ENCODE peak calls at places on chromosomes 5 and 9, in eight cellular contexts. One of them, this sample, is unnamed.

GRCh38 chr9:93577045-93577939 is 908 bp downstream of the PHF2 start:
- DNase-seq in HepG2: no peak
- DNase-seq in IMR-90: no peak
- DNase-seq in HCT116: no peak
- DNase-seq in heart left ventricle: no peak
- DNase-seq in adrenal gland: peak; percentile 46
- DNase-seq in suprapubic skin: peak; percentile 70
- DNase-seq in GM12878: no peak
- DNase-seq in this sample: peak; percentile 68

GRCh38 chr5:1330146-1330846 is 14.6 kb downstream of the CLPTM1L start:
- DNase-seq in HepG2: no peak
- DNase-seq in IMR-90: no peak
- DNase-seq in HCT116: no peak
- DNase-seq in heart left ventricle: no peak
- DNase-seq in adrenal gland: no peak
- DNase-seq in suprapubic skin: peak; percentile 83
- DNase-seq in GM12878: no peak
- DNase-seq in this sample: no peak

GRCh38 chr9:98096091-98096490 is 22.9 kb downstream of the TRIM14 start:
- DNase-seq in HepG2: no peak
- DNase-seq in IMR-90: no peak
- DNase-seq in HCT116: no peak
- DNase-seq in heart left ventricle: no peak
- DNase-seq in adrenal gland: no peak
- DNase-seq in suprapubic skin: peak; percentile 48
- DNase-seq in GM12878: no peak
- DNase-seq in this sample: no peak

GRCh38 chr5:103098993-103099392 is 20.9 kb downstream of the GIN1 start:
- DNase-seq in HepG2: peak; percentile 12
- DNase-seq in IMR-90: no peak
- DNase-seq in HCT116: no peak
- DNase-seq in heart left ventricle: no peak
- DNase-seq in adrenal gland: no peak
- DNase-seq in suprapubic skin: no peak
- DNase-seq in GM12878: no peak
- DNase-seq in this sample: no peak

GRCh38 chr5:172586118-172587060 is 54.7 kb upstream of the NEURL1B start:
- DNase-seq in HepG2: no peak
- DNase-seq in IMR-90: no peak
- DNase-seq in HCT116: no peak
- DNase-seq in heart left ventricle: no peak
- DNase-seq in adrenal gland: no peak
- DNase-seq in suprapubic skin: no peak
- DNase-seq in GM12878: no peak
- DNase-seq in this sample: no peak

GRCh38 chr5:103211858-103212500 is 46.6 kb upstream of the MACIR start:
- DNase-seq in HepG2: no peak
- DNase-seq in IMR-90: no peak
- DNase-seq in HCT116: no peak
- DNase-seq in heart left ventricle: no peak
- DNase-seq in adrenal gland: no peak
- DNase-seq in suprapubic skin: no peak
- DNase-seq in GM12878: no peak
- DNase-seq in this sample: no peak

GRCh38 chr9:124251605-124252366 is 6.0 kb upstream of the NEK6 start:
- DNase-seq in HepG2: no peak
- DNase-seq in IMR-90: peak; percentile 78
- DNase-seq in HCT116: no peak
- DNase-seq in heart left ventricle: no peak
- DNase-seq in adrenal gland: no peak
- DNase-seq in suprapubic skin: peak; percentile 8
- DNase-seq in GM12878: no peak
- DNase-seq in this sample: no peak

GRCh38 chr5:83608122-83608521 is 112.5 kb downstream of the HAPLN1 start:
- DNase-seq in HepG2: peak; percentile 15
- DNase-seq in IMR-90: peak; percentile 40
- DNase-seq in HCT116: peak; percentile 38
- DNase-seq in heart left ventricle: no peak
- DNase-seq in adrenal gland: peak; percentile 46
- DNase-seq in suprapubic skin: no peak
- DNase-seq in GM12878: no peak
- DNase-seq in this sample: peak; percentile 9

GRCh38 chr9:30172206-30172605 is 2212.2 kb upstream of the ACO1 start:
- DNase-seq in HepG2: no peak
- DNase-seq in IMR-90: no peak
- DNase-seq in HCT116: no peak
- DNase-seq in heart left ventricle: no peak
- DNase-seq in adrenal gland: no peak
- DNase-seq in suprapubic skin: no peak
- DNase-seq in GM12878: no peak
- DNase-seq in this sample: no peak

GRCh38 chr9:98906273-98907040 is 37.2 kb upstream of the COL15A1 start:
- DNase-seq in HepG2: no peak
- DNase-seq in IMR-90: peak; percentile 46
- DNase-seq in HCT116: no peak
- DNase-seq in heart left ventricle: peak; percentile 86
- DNase-seq in adrenal gland: peak; percentile 83
- DNase-seq in suprapubic skin: no peak
- DNase-seq in GM12878: no peak
- DNase-seq in this sample: peak; percentile 61

GRCh38 chr9:6973762-6974161 is 216.0 kb downstream of the KDM4C start:
- DNase-seq in HepG2: peak; percentile 58
- DNase-seq in IMR-90: peak; percentile 7
- DNase-seq in HCT116: no peak
- DNase-seq in heart left ventricle: no peak
- DNase-seq in adrenal gland: no peak
- DNase-seq in suprapubic skin: no peak
- DNase-seq in GM12878: peak; percentile 58
- DNase-seq in this sample: no peak

GRCh38 chr9:96061293-96061987 is 185.9 kb downstream of the ERCC6L2 start:
- DNase-seq in HepG2: peak; percentile 21
- DNase-seq in IMR-90: peak; percentile 41
- DNase-seq in HCT116: peak; percentile 10
- DNase-seq in heart left ventricle: no peak
- DNase-seq in adrenal gland: peak; percentile 39
- DNase-seq in suprapubic skin: no peak
- DNase-seq in GM12878: no peak
- DNase-seq in this sample: peak; percentile 9

GRCh38 chr5:177495243-177496060 is 2.0 kb downstream of the PDLIM7 start:
- DNase-seq in HepG2: peak; percentile 62
- DNase-seq in IMR-90: peak; percentile 88
- DNase-seq in HCT116: no peak
- DNase-seq in heart left ventricle: peak; percentile 78
- DNase-seq in adrenal gland: peak; percentile 45
- DNase-seq in suprapubic skin: no peak
- DNase-seq in GM12878: no peak
- DNase-seq in this sample: peak; percentile 70

GRCh38 chr5:105688227-105688807 is 1982.4 kb downstream of the EFNA5 start:
- DNase-seq in HepG2: no peak
- DNase-seq in IMR-90: no peak
- DNase-seq in HCT116: no peak
- DNase-seq in heart left ventricle: no peak
- DNase-seq in adrenal gland: no peak
- DNase-seq in suprapubic skin: no peak
- DNase-seq in GM12878: no peak
- DNase-seq in this sample: no peak

GRCh38 chr9:134629061-134629585 is 12.5 kb upstream of the COL5A1 start:
- DNase-seq in HepG2: no peak
- DNase-seq in IMR-90: no peak
- DNase-seq in HCT116: no peak
- DNase-seq in heart left ventricle: peak; percentile 16
- DNase-seq in adrenal gland: peak; percentile 7
- DNase-seq in suprapubic skin: peak; percentile 24
- DNase-seq in GM12878: no peak
- DNase-seq in this sample: no peak

GRCh38 chr9:82490019-82490499 is 501.5 kb downstream of the SPATA31D1 start:
- DNase-seq in HepG2: no peak
- DNase-seq in IMR-90: peak; percentile 74
- DNase-seq in HCT116: no peak
- DNase-seq in heart left ventricle: no peak
- DNase-seq in adrenal gland: no peak
- DNase-seq in suprapubic skin: no peak
- DNase-seq in GM12878: no peak
- DNase-seq in this sample: no peak

GRCh38 chr9:134061688-134062371 is 6.0 kb downstream of the BRD3 start:
- DNase-seq in HepG2: no peak
- DNase-seq in IMR-90: no peak
- DNase-seq in HCT116: no peak
- DNase-seq in heart left ventricle: no peak
- DNase-seq in adrenal gland: no peak
- DNase-seq in suprapubic skin: no peak
- DNase-seq in GM12878: no peak
- DNase-seq in this sample: no peak

GRCh38 chr5:122907238-122907637 is 61.8 kb downstream of the SNX24 start:
- DNase-seq in HepG2: no peak
- DNase-seq in IMR-90: peak; percentile 14
- DNase-seq in HCT116: no peak
- DNase-seq in heart left ventricle: no peak
- DNase-seq in adrenal gland: no peak
- DNase-seq in suprapubic skin: no peak
- DNase-seq in GM12878: no peak
- DNase-seq in this sample: no peak

GRCh38 chr5:172943283-172943841 is 15.9 kb upstream of the RPL26L1 start:
- DNase-seq in HepG2: no peak
- DNase-seq in IMR-90: peak; percentile 80
- DNase-seq in HCT116: no peak
- DNase-seq in heart left ventricle: peak; percentile 57
- DNase-seq in adrenal gland: no peak
- DNase-seq in suprapubic skin: no peak
- DNase-seq in GM12878: no peak
- DNase-seq in this sample: no peak

GRCh38 chr9:107345327-107345726 is 62.2 kb downstream of the RAD23B start:
- DNase-seq in HepG2: no peak
- DNase-seq in IMR-90: no peak
- DNase-seq in HCT116: no peak
- DNase-seq in heart left ventricle: no peak
- DNase-seq in adrenal gland: no peak
- DNase-seq in suprapubic skin: no peak
- DNase-seq in GM12878: no peak
- DNase-seq in this sample: no peak

GRCh38 chr5:8611067-8611466 is 742.1 kb downstream of the MTRR start:
- DNase-seq in HepG2: no peak
- DNase-seq in IMR-90: no peak
- DNase-seq in HCT116: no peak
- DNase-seq in heart left ventricle: no peak
- DNase-seq in adrenal gland: no peak
- DNase-seq in suprapubic skin: no peak
- DNase-seq in GM12878: no peak
- DNase-seq in this sample: no peak

DNA sequence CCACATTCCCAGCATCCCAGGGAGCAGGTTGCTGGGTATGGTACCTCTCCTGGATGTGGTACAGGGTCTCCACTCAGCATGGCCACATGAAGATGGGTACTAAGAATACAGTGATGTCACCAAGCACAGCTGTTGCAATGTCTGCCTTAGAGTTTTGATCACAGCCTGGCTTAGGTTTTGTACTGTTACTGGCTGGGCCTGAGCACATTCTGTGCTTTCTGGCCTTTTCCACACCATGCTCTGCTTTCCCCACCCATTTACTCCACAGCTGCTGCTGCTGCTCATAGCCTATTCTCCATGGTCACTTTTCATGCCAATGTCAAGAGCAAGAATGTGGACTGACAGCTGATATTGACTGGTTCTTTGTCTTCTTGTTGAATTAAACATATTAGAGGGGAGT is 481.9 kb downstream of the ARHGEF28 start:
- DNase-seq in HepG2: no peak
- DNase-seq in IMR-90: no peak
- DNase-seq in HCT116: no peak
- DNase-seq in heart left ventricle: no peak
- DNase-seq in adrenal gland: no peak
- DNase-seq in suprapubic skin: no peak
- DNase-seq in GM12878: no peak
- DNase-seq in this sample: no peak
- TF ChIP-seq POLR2A in HepG2: no peak
- TF ChIP-seq POLR2A in IMR-90: no peak
- TF ChIP-seq POLR2A in HCT116: no peak
- TF ChIP-seq POLR2A in heart left ventricle: no peak
- TF ChIP-seq POLR2A in adrenal gland: no peak
- TF ChIP-seq POLR2A in suprapubic skin: no peak
- TF ChIP-seq POLR2A in GM12878: no peak
- TF ChIP-seq POLR2A in this sample: no peak

GRCh38 chr9:129080608-129081387 is at the start of gene DOLPP1:
- DNase-seq in HepG2: peak; percentile 97
- DNase-seq in IMR-90: peak; percentile 99
- DNase-seq in HCT116: peak; percentile 96
- DNase-seq in heart left ventricle: peak; percentile 100
- DNase-seq in adrenal gland: peak; percentile 100
- DNase-seq in suprapubic skin: peak; percentile 99
- DNase-seq in GM12878: peak; percentile 96
- DNase-seq in this sample: peak; percentile 100
- TF ChIP-seq POLR2A in HepG2: no peak
- TF ChIP-seq POLR2A in IMR-90: no peak
- TF ChIP-seq POLR2A in HCT116: peak; percentile 29
- TF ChIP-seq POLR2A in heart left ventricle: peak; percentile 53
- TF ChIP-seq POLR2A in adrenal gland: peak; percentile 39
- TF ChIP-seq POLR2A in suprapubic skin: no peak
- TF ChIP-seq POLR2A in GM12878: peak; percentile 97
- TF ChIP-seq POLR2A in this sample: peak; percentile 73

GRCh38 chr9:130905125-130905901 is 8.7 kb upstream of the QRFP start:
- DNase-seq in HepG2: no peak
- DNase-seq in IMR-90: no peak
- DNase-seq in HCT116: no peak
- DNase-seq in heart left ventricle: no peak
- DNase-seq in adrenal gland: no peak
- DNase-seq in suprapubic skin: no peak
- DNase-seq in GM12878: no peak
- DNase-seq in this sample: no peak
- TF ChIP-seq POLR2A in HepG2: no peak
- TF ChIP-seq POLR2A in IMR-90: no peak
- TF ChIP-seq POLR2A in HCT116: no peak
- TF ChIP-seq POLR2A in heart left ventricle: no peak
- TF ChIP-seq POLR2A in adrenal gland: no peak
- TF ChIP-seq POLR2A in suprapubic skin: no peak
- TF ChIP-seq POLR2A in GM12878: no peak
- TF ChIP-seq POLR2A in this sample: no peak

DNA sequence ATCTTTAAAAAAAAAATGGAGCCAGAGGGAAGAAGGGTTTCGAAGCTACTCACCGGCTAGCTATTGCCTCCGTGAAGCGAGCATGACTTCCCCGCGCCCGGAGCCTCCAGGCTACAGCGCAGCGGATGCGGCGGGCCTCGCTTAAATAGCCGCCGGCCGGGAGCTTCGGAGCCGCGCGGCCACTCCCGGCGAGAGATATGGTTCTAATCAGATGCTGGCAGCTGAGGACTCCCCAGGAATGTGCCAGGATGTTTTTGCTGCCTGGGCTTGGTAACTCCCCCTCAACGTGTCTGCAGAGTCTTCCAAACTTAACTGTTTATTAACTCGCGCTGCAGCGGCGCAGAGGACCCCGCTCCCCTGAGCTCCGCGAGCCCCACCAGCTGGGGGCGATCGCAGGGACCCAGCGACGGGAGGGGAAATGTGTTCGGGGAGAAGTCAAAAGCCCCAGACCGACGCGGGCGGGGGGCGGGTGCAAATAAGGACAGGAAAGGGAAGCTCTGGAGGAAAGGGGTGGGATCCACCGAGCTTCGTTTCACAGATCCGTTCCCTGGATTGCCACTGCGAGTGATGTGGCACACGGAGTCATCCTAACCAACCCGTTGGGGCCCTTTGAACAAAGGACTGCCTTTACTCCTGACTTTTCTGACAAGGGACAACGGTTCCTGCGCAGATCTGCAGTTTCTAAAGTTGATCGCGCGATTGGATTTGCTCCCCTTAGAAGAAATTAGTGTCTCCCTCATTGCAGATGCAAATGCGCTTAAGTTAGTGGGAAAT is at the start of gene DAB2:
- DNase-seq in HepG2: peak; percentile 79
- DNase-seq in IMR-90: peak; percentile 96
- DNase-seq in HCT116: peak; percentile 69
- DNase-seq in heart left ventricle: peak; percentile 93
- DNase-seq in adrenal gland: peak; percentile 96
- DNase-seq in suprapubic skin: peak; percentile 93
- DNase-seq in GM12878: no peak
- DNase-seq in this sample: peak; percentile 65
- TF ChIP-seq POLR2A in HepG2: no peak
- TF ChIP-seq POLR2A in IMR-90: peak; percentile 98
- TF ChIP-seq POLR2A in HCT116: peak; percentile 42
- TF ChIP-seq POLR2A in heart left ventricle: peak; percentile 66
- TF ChIP-seq POLR2A in adrenal gland: peak; percentile 91
- TF ChIP-seq POLR2A in suprapubic skin: peak; percentile 93
- TF ChIP-seq POLR2A in GM12878: no peak
- TF ChIP-seq POLR2A in this sample: no peak

This sample was measured in erythroblast.